ENCODE peak calls at places on chromosomes 16 and 17, in six cellular contexts. O is neural progenitor cell; Q is left lung; G is lower lobe of right lung; A is CD8-positive, alpha-beta memory T cell; K is gastrocnemius medialis. M is an unnamed sample.

GRCh38 chr16:88927661-88928060 is 49.3 kb downstream of the CBFA2T3 start:
- DNase-seq in K (no peak), O (no peak), A (no peak), G (no peak), Q (no peak), M (no peak)

GRCh38 chr16:24758986-24759385 is 29.5 kb downstream of the TNRC6A start:
- DNase-seq in K (no peak), A (no peak), G (no peak), Q (no peak), O (no peak), M (no peak)

GRCh38 chr17:71423871-71424546 is 696.8 kb upstream of the SOX9 start:
- DNase-seq in Q (no peak), K (no peak), G (no peak), A (no peak), O (no peak), M (peak)

GRCh38 chr17:63488851-63489250 is 12.0 kb downstream of the ACE start:
- DNase-seq in K (no peak), Q (no peak), A (no peak), O (no peak), G (no peak), M (no peak)

GRCh38 chr16:66928702-66929388 is 3.5 kb upstream of the RRAD start:
- DNase-seq in K (peak), Q (no peak), O (peak), A (peak), G (no peak), M (peak)

GRCh38 chr17:32495347-32496253 is 8.8 kb downstream of the CDK5R1 start:
- DNase-seq in Q (peak), A (no peak), G (peak), K (peak), O (peak), M (no peak)

GRCh38 chr17:39716879-39717536 is 13.3 kb downstream of the MIEN1 start:
- DNase-seq in K (peak), Q (no peak), A (no peak), O (no peak), G (peak), M (no peak)

GRCh38 chr17:82349287-82349701 is 9.8 kb upstream of the TEX19 start:
- DNase-seq in O (no peak), K (no peak), Q (no peak), G (no peak), A (no peak), M (no peak)

GRCh38 chr16:14409563-14409962 is 220.5 kb downstream of the PARN start:
- DNase-seq in G (no peak), K (peak), Q (peak), O (no peak), A (no peak), M (no peak)

GRCh38 chr17:8222380-8222629 is 11.9 kb upstream of the AURKB start:
- DNase-seq in Q (no peak), K (no peak), A (no peak), O (peak), G (no peak), M (no peak)

GRCh38 chr16:67543036-67543435 is 14.4 kb downstream of the RIPOR1 start:
- DNase-seq in O (no peak), G (peak), A (no peak), K (no peak), Q (no peak), M (no peak)

GRCh38 chr17:76993636-76994035 is 125.4 kb downstream of the MGAT5B start:
- DNase-seq in O (no peak), Q (no peak), A (no peak), G (no peak), K (no peak), M (peak)

GRCh38 chr16:49350265-49351103 is 23.1 kb upstream of the C16orf78 start:
- DNase-seq in O (peak), K (peak), Q (no peak), G (peak), A (no peak), M (peak)

GRCh38 chr16:86508947-86509758 is 1.2 kb upstream of the FOXF1 start:
- DNase-seq in O (peak), G (no peak), Q (peak), A (no peak), K (no peak), M (no peak)

GRCh38 chr16:90027611-90028010 is 8.4 kb upstream of the DBNDD1 start:
- DNase-seq in G (no peak), Q (no peak), O (no peak), K (no peak), A (no peak), M (no peak)

GRCh38 chr17:11324846-11325420 is 83.9 kb downstream of the SHISA6 start:
- DNase-seq in G (no peak), Q (no peak), O (no peak), A (no peak), K (no peak), M (no peak)

GRCh38 chr16:87437911-87438610 is 45.9 kb downstream of the MAP1LC3B start:
- DNase-seq in O (no peak), K (no peak), G (no peak), Q (no peak), A (no peak), M (no peak)

DNA sequence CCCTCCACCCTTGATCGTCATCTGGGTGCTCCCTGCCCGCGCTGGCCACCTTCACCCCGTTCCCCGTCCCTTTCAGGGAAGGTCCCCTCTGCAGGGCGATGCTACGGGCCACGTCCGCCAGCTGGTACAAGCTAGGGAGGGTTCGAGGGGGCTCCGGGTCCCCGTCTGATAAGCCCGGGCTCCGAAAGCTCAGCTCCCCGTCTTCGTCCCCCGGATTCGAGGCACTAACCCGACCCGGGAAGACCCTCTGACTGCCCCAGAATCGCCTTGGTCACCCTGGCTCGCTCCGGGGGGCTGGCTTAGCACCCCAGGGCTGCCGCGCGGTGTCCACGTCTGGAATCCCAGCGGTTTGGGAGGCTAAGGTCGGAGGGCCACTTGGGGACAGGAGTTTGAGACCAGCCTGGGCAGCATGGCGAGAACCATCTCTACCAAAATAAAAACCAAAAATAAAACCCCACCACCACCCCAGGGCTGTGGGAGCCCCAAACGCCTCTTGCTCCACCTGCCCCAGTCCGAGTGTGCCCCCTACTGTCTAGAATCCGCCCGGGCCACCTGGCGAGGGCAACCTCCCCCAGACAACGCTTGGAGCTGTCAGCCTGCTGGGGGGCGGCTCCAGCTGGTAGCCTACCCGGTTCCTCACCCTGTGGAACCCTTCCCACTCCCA is 1.1 kb upstream of the SLC43A2 start:
- DNase-seq in A (peak), K (peak), O (peak), Q (peak), G (peak), M (peak)
- H3K4me3 ChIP-seq in A (peak), K (peak), O (peak), Q (peak), G (peak), M (peak)

GRCh38 chr17:48385303-48385702 is 44.7 kb downstream of the SKAP1 start:
- DNase-seq in O (no peak), K (no peak), Q (no peak), G (no peak), A (no peak), M (no peak)
- H3K4me3 ChIP-seq in O (no peak), K (no peak), Q (no peak), G (no peak), A (no peak), M (no peak)

GRCh38 chr16:2278272-2278608 is 10.3 kb upstream of the RNPS1 start:
- DNase-seq in O (no peak), G (no peak), K (no peak), Q (no peak), A (no peak), M (no peak)

GRCh38 chr16:2280981-2281542 is 13.1 kb upstream of the RNPS1 start:
- DNase-seq in K (no peak), Q (no peak), G (no peak), A (no peak), O (no peak), M (no peak)

GRCh38 chr16:2277466-2278271 is 9.7 kb upstream of the RNPS1 start:
- DNase-seq in G (no peak), A (no peak), Q (no peak), O (no peak), K (no peak), M (no peak)

GRCh38 chr16:2280461-2280860 is 12.5 kb upstream of the RNPS1 start:
- DNase-seq in O (no peak), G (no peak), A (no peak), Q (no peak), K (no peak), M (no peak)

GRCh38 chr16:2278956-2279800 is 11.3 kb upstream of the RNPS1 start:
- DNase-seq in A (no peak), O (no peak), K (no peak), G (no peak), Q (no peak), M (no peak)
- H3K4me3 ChIP-seq in A (no peak), O (no peak), K (no peak), G (no peak), Q (no peak), M (no peak)

GRCh38 chr16:9666834-9667480 is 515.3 kb downstream of the GRIN2A start:
- DNase-seq in K (no peak), O (no peak), Q (no peak), G (no peak), A (no peak), M (no peak)

GRCh38 chr16:9665851-9666271 is 516.4 kb downstream of the GRIN2A start:
- DNase-seq in O (no peak), K (no peak), G (no peak), A (no peak), Q (no peak), M (no peak)

DNA sequence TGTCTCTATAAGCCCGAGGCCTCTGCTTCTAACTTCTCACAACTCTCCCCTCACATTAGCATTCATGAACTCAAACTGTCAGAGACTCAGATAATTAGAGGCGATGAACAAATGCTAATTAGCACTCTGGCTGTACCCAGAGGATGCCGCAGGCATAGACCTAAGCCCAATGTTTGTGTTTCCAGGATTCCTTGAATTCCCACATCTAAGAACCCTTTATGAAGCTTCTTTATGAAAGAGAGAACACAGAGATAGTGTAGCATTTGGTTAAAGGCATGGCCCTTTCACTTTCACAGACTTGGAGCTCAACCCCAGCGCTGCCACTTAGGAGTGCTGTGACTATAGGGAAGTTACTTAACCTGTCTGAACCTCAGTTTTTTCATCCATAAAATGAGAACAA is 512.2 kb downstream of the GRIN2A start:
- DNase-seq in K (no peak), O (peak), Q (no peak), A (no peak), G (no peak), M (no peak)
- H3K4me3 ChIP-seq in K (no peak), O (no peak), Q (no peak), A (no peak), G (no peak), M (no peak)

GRCh38 chr16:3458278-3458851 is 14.9 kb downstream of the NAA60 start:
- DNase-seq in Q (no peak), A (no peak), G (no peak), K (peak), O (peak), M (no peak)

GRCh38 chr16:3457434-3458252 is 14.2 kb downstream of the NAA60 start:
- DNase-seq in Q (peak), A (peak), G (peak), O (peak), K (peak), M (peak)

GRCh38 chr16:3459401-3460090 is 16.1 kb downstream of the NAA60 start:
- DNase-seq in A (no peak), G (no peak), K (no peak), Q (no peak), O (peak), M (peak)

GRCh38 chr16:3460121-3460520 is 16.6 kb downstream of the NAA60 start:
- DNase-seq in K (no peak), A (no peak), Q (no peak), O (no peak), G (no peak), M (no peak)

GRCh38 chr16:3458852-3459361 is 15.4 kb downstream of the NAA60 start:
- DNase-seq in O (no peak), Q (no peak), A (peak), G (no peak), K (no peak), M (peak)
- H3K4me3 ChIP-seq in O (peak), Q (peak), A (peak), G (peak), K (peak), M (peak)

DNA sequence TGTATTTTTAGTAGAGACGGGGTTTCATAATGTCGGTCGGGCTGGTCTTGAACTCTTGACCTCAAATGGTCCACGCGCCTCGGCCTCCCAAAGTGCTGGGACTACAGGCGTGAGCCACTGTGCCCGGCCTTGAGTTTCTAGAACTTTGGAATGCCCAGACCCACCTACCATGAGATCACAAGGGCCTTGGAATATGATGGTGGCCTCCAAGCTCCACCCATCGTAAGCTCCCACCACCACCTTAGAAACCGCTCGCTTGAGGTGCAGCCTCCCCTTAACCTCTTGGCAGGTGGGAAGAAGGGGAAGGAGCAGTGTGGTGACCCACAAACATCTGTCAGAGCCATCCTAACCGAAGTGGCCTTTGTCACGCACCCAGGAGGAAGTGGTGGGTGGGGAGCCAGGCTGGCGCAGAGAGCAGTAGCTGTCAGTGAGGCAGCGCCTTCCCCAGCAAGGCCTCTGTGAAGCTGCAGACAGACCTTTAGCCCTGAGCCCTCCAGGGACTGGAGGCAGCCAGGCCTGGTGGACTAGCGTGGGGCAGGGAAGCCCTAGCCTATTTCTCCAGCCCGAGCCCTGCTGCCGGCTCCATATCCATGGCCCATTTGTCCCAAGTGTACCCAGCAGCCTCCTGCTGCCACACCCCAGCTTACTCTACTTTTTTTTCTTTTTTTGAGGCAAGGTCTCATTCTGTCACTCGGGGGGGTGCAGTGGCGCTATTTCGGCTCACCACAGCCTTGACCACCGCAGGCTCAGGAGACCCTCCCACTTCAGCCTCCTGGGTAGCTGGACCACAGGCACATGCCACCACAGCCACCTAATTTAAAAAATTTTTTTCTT is 13.1 kb upstream of the SEPHS2 start:
- DNase-seq in O (no peak), Q (peak), G (peak), K (peak), A (peak), M (peak)
- H3K4me3 ChIP-seq in O (no peak), Q (no peak), G (no peak), K (no peak), A (peak), M (peak)

GRCh38 chr17:57406981-57407286 is 150.6 kb downstream of the MSI2 start:
- DNase-seq in A (no peak), Q (no peak), K (no peak), G (no peak), O (no peak), M (no peak)

GRCh38 chr17:57405486-57406072 is 149.3 kb downstream of the MSI2 start:
- DNase-seq in A (no peak), Q (no peak), O (peak), K (no peak), G (no peak), M (no peak)

GRCh38 chr17:57404807-57405485 is 148.6 kb downstream of the MSI2 start:
- DNase-seq in O (no peak), K (no peak), G (no peak), Q (no peak), A (no peak), M (no peak)

GRCh38 chr17:57407287-57408063 is 151.2 kb downstream of the MSI2 start:
- DNase-seq in A (no peak), K (no peak), O (peak), Q (peak), G (no peak), M (no peak)

DNA sequence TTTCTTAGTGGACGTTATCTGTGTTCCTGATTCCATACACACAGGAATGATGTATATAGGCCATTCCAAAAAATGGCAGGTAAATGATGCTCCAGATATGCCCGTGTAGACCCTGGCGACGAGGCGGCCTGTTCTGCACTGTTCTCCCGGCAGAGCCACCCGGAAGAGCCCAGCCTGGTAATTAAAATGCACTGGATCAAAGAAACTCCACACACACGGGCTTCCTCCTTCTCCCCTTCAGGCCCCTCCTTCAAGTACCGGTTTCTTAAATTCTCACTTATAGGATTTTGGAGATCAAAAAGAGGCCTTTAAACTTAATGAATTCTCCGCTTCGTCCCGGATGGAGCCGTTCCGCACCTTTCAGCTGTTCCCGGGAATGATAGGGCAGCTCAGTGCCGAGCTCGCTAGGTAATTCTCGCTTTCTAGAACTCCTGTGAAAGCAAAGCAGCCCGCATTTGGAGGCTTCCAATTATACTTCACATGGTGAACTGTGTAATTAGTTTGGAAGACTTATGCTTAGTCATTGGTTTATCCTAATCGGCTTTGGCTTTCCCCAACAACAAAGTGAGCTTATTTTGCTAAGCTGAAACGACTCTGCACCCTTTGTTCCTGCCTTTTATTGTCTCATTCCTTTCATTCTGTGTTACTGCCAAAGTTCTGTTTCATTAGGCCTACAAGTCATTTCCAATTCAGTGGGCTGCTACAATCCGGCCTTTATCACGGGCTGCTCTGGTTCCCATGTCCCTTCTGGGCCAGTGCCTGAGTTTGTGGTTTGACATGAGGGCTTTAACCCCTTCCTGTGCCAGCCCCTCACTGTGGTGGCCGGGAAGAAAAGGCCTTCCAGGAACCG is 150.0 kb downstream of the MSI2 start:
- DNase-seq in G (no peak), A (no peak), O (peak), K (no peak), Q (no peak), M (peak)
- H3K4me3 ChIP-seq in G (no peak), A (no peak), O (no peak), K (no peak), Q (no peak), M (no peak)

GRCh38 chr17:49901460-49902331 is 53.8 kb upstream of the TAC4 start:
- DNase-seq in A (no peak), K (no peak), O (peak), G (peak), Q (no peak), M (no peak)
- H3K4me3 ChIP-seq in A (no peak), K (no peak), O (peak), G (no peak), Q (no peak), M (no peak)

GRCh38 chr17:75463612-75464011 is 7.2 kb downstream of the TMEM94 start:
- DNase-seq in G (no peak), A (no peak), Q (no peak), O (no peak), K (no peak), M (no peak)

GRCh38 chr17:75460295-75460694 is 3.9 kb downstream of the TMEM94 start:
- DNase-seq in Q (no peak), A (no peak), K (no peak), O (no peak), G (no peak), M (no peak)

GRCh38 chr17:75468311-75468754 is 11.9 kb downstream of the TMEM94 start:
- DNase-seq in K (peak), G (no peak), O (no peak), Q (no peak), A (no peak), M (no peak)

GRCh38 chr17:75468779-75469373 is 12.4 kb downstream of the TMEM94 start:
- DNase-seq in O (no peak), G (no peak), A (no peak), K (peak), Q (no peak), M (no peak)

DNA sequence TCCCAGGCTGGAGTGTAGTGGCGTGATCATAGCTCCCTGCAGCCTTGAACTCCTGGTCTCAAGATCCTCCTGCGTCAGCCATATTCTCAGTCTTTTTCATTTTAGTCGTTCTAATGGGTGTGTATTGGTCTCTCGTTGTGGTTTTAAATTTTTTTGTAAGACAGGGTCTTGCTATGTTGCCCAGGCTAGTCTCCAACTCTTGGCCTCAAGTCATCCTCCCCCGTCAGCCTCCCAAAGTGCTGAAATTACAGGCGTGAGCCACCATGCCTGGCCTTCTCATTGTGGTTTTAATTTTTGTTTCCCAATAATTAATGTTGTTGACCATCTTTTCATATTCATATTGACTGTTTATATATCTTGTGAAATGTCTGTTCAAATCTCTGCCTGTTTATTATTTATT is 8.6 kb downstream of the TMEM94 start:
- DNase-seq in G (no peak), A (no peak), O (no peak), K (no peak), Q (no peak), M (no peak)
- H3K4me3 ChIP-seq in G (no peak), A (no peak), O (no peak), K (no peak), Q (no peak), M (no peak)

M was measured in Jurkat, Clone E6-1.